ENCODE peak calls at places on chromosomes 13 and 19, in ten cellular contexts. Z is bronchial epithelial cell, J is keratinocyte, H is cardiac muscle cell, V is astrocyte of the cerebellum, P is progenitor cell of endocrine pancreas, U is psoas muscle, X is cardiac fibroblast, O is tibial artery, E is AG04450. D is an unnamed sample.

GRCh38 chr13:42071667-42072419 is 23.4 kb downstream of the DGKH start:
- DNase-seq in Z (no peak), J (no peak), H (peak), V (no peak), P (no peak), U (no peak), X (peak), O (no peak), E (no peak), D (no peak)

GRCh38 chr19:7748756-7749155 is 1.4 kb upstream of the CD209 start:
- DNase-seq in Z (peak), J (no peak), H (peak), V (no peak), P (no peak), U (no peak), X (peak), O (no peak), E (no peak), D (no peak)

GRCh38 chr13:23723463-23723862 is 153.3 kb downstream of the TNFRSF19 start:
- DNase-seq in Z (no peak), J (no peak), H (peak), V (peak), P (no peak), U (no peak), X (peak), O (no peak), E (peak), D (no peak)

GRCh38 chr19:38650911-38651584 is 3.6 kb downstream of the ACTN4 start:
- DNase-seq in Z (peak), J (no peak), H (peak), V (peak), P (no peak), U (no peak), X (peak), O (peak), E (no peak), D (no peak)

GRCh38 chr13:97548138-97548537 is 114.2 kb downstream of the RAP2A start:
- DNase-seq in Z (no peak), J (no peak), H (no peak), V (no peak), P (no peak), U (no peak), X (no peak), O (no peak), E (no peak), D (no peak)

GRCh38 chr13:29520671-29521070 is 74.8 kb downstream of the SLC7A1 start:
- DNase-seq in Z (peak), J (no peak), H (peak), V (peak), P (no peak), U (no peak), X (peak), O (no peak), E (peak), D (no peak)

GRCh38 chr19:30333291-30334065 is 38.7 kb upstream of the ZNF536 start:
- DNase-seq in Z (no peak), J (no peak), H (no peak), V (no peak), P (no peak), U (no peak), X (no peak), O (no peak), E (no peak), D (no peak)

GRCh38 chr19:455851-456546 is 4.8 kb downstream of the SHC2 start:
- DNase-seq in Z (no peak), J (no peak), H (no peak), V (no peak), P (no peak), U (no peak), X (no peak), O (no peak), E (no peak), D (no peak)

GRCh38 chr13:110593430-110594130 is 21.8 kb upstream of the NAXD start:
- DNase-seq in Z (peak), J (no peak), H (peak), V (peak), P (no peak), U (no peak), X (peak), O (no peak), E (no peak), D (no peak)

GRCh38 chr19:645912-646797 is 6.5 kb downstream of the FGF22 start:
- DNase-seq in Z (no peak), J (no peak), H (no peak), V (no peak), P (no peak), U (peak), X (no peak), O (no peak), E (no peak), D (no peak)

GRCh38 chr13:32284927-32285632 is 30.1 kb downstream of the ZAR1L start:
- DNase-seq in Z (peak), J (no peak), H (peak), V (peak), P (no peak), U (no peak), X (peak), O (no peak), E (no peak), D (no peak)

GRCh38 chr13:69077267-69077666 is 1030.4 kb upstream of the ATXN8OS start:
- DNase-seq in Z (no peak), J (no peak), H (no peak), V (no peak), P (no peak), U (no peak), X (no peak), O (no peak), E (no peak), D (no peak)

GRCh38 chr19:44597131-44597491 is 16.3 kb upstream of the IGSF23 start:
- DNase-seq in Z (no peak), J (no peak), H (no peak), V (no peak), P (no peak), U (no peak), X (no peak), O (no peak), E (no peak), D (no peak)

GRCh38 chr19:31232220-31232619 is 117.0 kb downstream of the TSHZ3 start:
- DNase-seq in Z (no peak), J (no peak), H (no peak), V (peak), P (no peak), U (no peak), X (peak), O (no peak), E (peak), D (no peak)

GRCh38 chr13:77980592-77980991 is 62.0 kb upstream of the EDNRB start:
- DNase-seq in Z (no peak), J (no peak), H (peak), V (peak), P (no peak), U (no peak), X (peak), O (no peak), E (peak), D (no peak)

GRCh38 chr13:30033681-30034447 is 183.4 kb upstream of the UBL3 start:
- DNase-seq in Z (peak), J (peak), H (peak), V (peak), P (no peak), U (no peak), X (peak), O (no peak), E (peak), D (no peak)

GRCh38 chr19:13090511-13091231 is 12.0 kb downstream of the LYL1 start:
- DNase-seq in Z (no peak), J (no peak), H (no peak), V (no peak), P (no peak), U (no peak), X (no peak), O (no peak), E (no peak), D (no peak)

GRCh38 chr13:78022164-78022877 is 103.7 kb upstream of the EDNRB start:
- DNase-seq in Z (peak), J (peak), H (peak), V (peak), P (no peak), U (no peak), X (peak), O (peak), E (peak), D (peak)

GRCh38 chr13:95485518-95486144 is 66.9 kb upstream of the CLDN10 start:
- DNase-seq in Z (peak), J (peak), H (peak), V (no peak), P (no peak), U (no peak), X (peak), O (no peak), E (no peak), D (no peak)

GRCh38 chr13:34340534-34340933 is 522.6 kb downstream of the RFC3 start:
- DNase-seq in Z (peak), J (peak), H (peak), V (no peak), P (no peak), U (no peak), X (peak), O (peak), E (no peak), D (no peak)

GRCh38 chr19:2477732-2478191 is 1.8 kb downstream of the GADD45B start:
- DNase-seq in Z (no peak), J (no peak), H (peak), V (no peak), P (no peak), U (no peak), X (peak), O (peak), E (no peak), D (peak)

GRCh38 chr19:17303940-17304267 is 679 bp upstream of the ABHD8 start:
- DNase-seq in Z (peak), J (no peak), H (no peak), V (no peak), P (no peak), U (no peak), X (no peak), O (no peak), E (no peak), D (no peak)

GRCh38 chr19:35860818-35861639 is 4.3 kb downstream of the KIRREL2 start:
- DNase-seq in Z (no peak), J (no peak), H (peak), V (no peak), P (peak), U (no peak), X (no peak), O (no peak), E (no peak), D (no peak)

GRCh38 chr13:99686157-99686572 is 184.9 kb downstream of the TM9SF2 start:
- DNase-seq in Z (no peak), J (no peak), H (peak), V (no peak), P (no peak), U (no peak), X (peak), O (no peak), E (no peak), D (no peak)

GRCh38 chr13:50428183-50428877 is 413.1 kb downstream of the KCNRG start:
- DNase-seq in Z (no peak), J (no peak), H (no peak), V (no peak), P (no peak), U (no peak), X (no peak), O (no peak), E (no peak), D (no peak)

GRCh38 chr13:26941345-26942174 is 181.0 kb upstream of the GPR12 start:
- DNase-seq in Z (peak), J (no peak), H (peak), V (no peak), P (no peak), U (no peak), X (peak), O (no peak), E (peak), D (no peak)

GRCh38 chr19:48970923-48971395 is 5.8 kb downstream of the FTL start:
- DNase-seq in Z (peak), J (no peak), H (peak), V (peak), P (peak), U (peak), X (peak), O (peak), E (no peak), D (peak)

GRCh38 chr13:41960700-41961697 is at the start of gene VWA8:
- DNase-seq in Z (peak), J (no peak), H (peak), V (peak), P (peak), U (peak), X (peak), O (peak), E (no peak), D (peak)

GRCh38 chr13:42997381-42997780 is 5.3 kb upstream of the EPSTI1 start:
- DNase-seq in Z (no peak), J (no peak), H (peak), V (no peak), P (no peak), U (no peak), X (peak), O (no peak), E (no peak), D (no peak)

GRCh38 chr13:90797335-90797734 is 550.2 kb upstream of the MIR17HG start:
- DNase-seq in Z (no peak), J (no peak), H (no peak), V (no peak), P (no peak), U (no peak), X (no peak), O (no peak), E (no peak), D (no peak)

GRCh38 chr19:2385053-2385721 is 25.1 kb downstream of the TMPRSS9 start:
- DNase-seq in Z (peak), J (peak), H (peak), V (no peak), P (no peak), U (peak), X (peak), O (no peak), E (peak), D (no peak)

GRCh38 chr19:14112809-14113385 is 4.7 kb downstream of the PRKACA start:
- DNase-seq in Z (no peak), J (no peak), H (peak), V (no peak), P (no peak), U (peak), X (no peak), O (peak), E (no peak), D (no peak)

GRCh38 chr19:51111606-51112005 is 3.4 kb upstream of the CTU1 start:
- DNase-seq in Z (no peak), J (no peak), H (no peak), V (no peak), P (no peak), U (no peak), X (no peak), O (no peak), E (no peak), D (no peak)
- TF ChIP-seq CTCF in Z (peak), J (peak), H (peak), V (peak), P (peak), U (no peak), X (peak), O (no peak), E (peak), D (no peak)

GRCh38 chr13:39862891-39863290 is 207.4 kb downstream of the COG6 start:
- DNase-seq in Z (peak), J (no peak), H (no peak), V (no peak), P (no peak), U (no peak), X (peak), O (no peak), E (no peak), D (no peak)

GRCh38 chr13:39866722-39867121 is 211.3 kb downstream of the COG6 start:
- DNase-seq in Z (no peak), J (no peak), H (no peak), V (no peak), P (no peak), U (no peak), X (no peak), O (no peak), E (no peak), D (no peak)

GRCh38 chr13:39859898-39860297 is 204.4 kb downstream of the COG6 start:
- DNase-seq in Z (no peak), J (no peak), H (no peak), V (no peak), P (no peak), U (no peak), X (no peak), O (no peak), E (no peak), D (no peak)

GRCh38 chr13:39867807-39868206 is 212.3 kb downstream of the COG6 start:
- DNase-seq in Z (no peak), J (no peak), H (no peak), V (no peak), P (no peak), U (no peak), X (no peak), O (no peak), E (no peak), D (no peak)

GRCh38 chr13:39864221-39864620 is 208.8 kb downstream of the COG6 start:
- DNase-seq in Z (no peak), J (no peak), H (no peak), V (no peak), P (no peak), U (no peak), X (no peak), O (no peak), E (no peak), D (no peak)
- TF ChIP-seq CTCF in Z (no peak), J (no peak), H (no peak), V (no peak), P (no peak), U (no peak), X (no peak), O (no peak), E (no peak), D (no peak)

DNA sequence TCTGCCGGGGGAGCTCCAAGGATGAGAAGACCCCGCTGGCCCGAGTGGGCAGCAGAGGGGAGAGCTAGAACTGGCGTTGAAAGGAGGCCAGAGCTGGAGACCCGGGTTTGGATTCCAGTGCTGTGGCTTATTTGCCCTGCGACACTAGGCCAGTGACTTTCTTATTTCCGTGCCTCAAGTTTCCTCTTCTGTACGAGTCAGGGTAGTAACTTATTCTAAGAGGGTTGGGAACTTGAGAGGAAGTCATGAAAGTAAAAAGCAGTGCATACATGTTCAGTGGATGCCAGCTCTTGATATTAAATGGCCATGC is 670 bp downstream of the FAM32A start:
- DNase-seq in Z (no peak), J (no peak), H (no peak), V (no peak), P (no peak), U (no peak), X (peak), O (no peak), E (no peak), D (no peak)
- TF ChIP-seq CTCF in Z (peak), J (peak), H (peak), V (peak), P (peak), U (peak), X (peak), O (no peak), E (peak), D (no peak)

GRCh38 chr19:45778010-45778671 is 4.1 kb downstream of the DMPK start:
- DNase-seq in Z (no peak), J (no peak), H (no peak), V (no peak), P (no peak), U (no peak), X (no peak), O (no peak), E (no peak), D (no peak)
- TF ChIP-seq CTCF in Z (no peak), J (no peak), H (no peak), V (no peak), P (no peak), U (no peak), X (no peak), O (no peak), E (no peak), D (no peak)

D was measured in activated B cell treated with CpG ODN at 0.5 μM for 24 hours.